ENCODE peak calls at places on chromosomes 13 and 19, in four cellular contexts. H is GM12878, X is K562, G is HepG2. M is an unnamed sample.

GRCh38 chr19:33627962-33628839 is 6.4 kb downstream of the CHST8 start:
- DNase-seq in X (no peak), G (no peak), H (no peak), M (no peak)

GRCh38 chr13:42064259-42064658 is 15.8 kb downstream of the DGKH start:
- DNase-seq in H (no peak), G (no peak), X (no peak), M (no peak)

GRCh38 chr13:21061077-21061945 is at the start of gene LATS2:
- DNase-seq in X (peak; percentile 88), G (peak; percentile 87), H (peak; percentile 33), M (peak; percentile 80)

GRCh38 chr19:19321143-19321577 is 531 bp downstream of the MAU2 start:
- DNase-seq in H (no peak), G (peak; percentile 55), X (peak; percentile 45), M (no peak)

GRCh38 chr19:55173717-55174409 is 6.2 kb downstream of the SYT5 start:
- DNase-seq in X (peak; percentile 94), H (no peak), G (peak; percentile 39), M (peak; percentile 83)

GRCh38 chr13:50990540-50991506 is 81.2 kb downstream of the RNASEH2B start:
- DNase-seq in G (no peak), X (peak; percentile 7), H (no peak), M (peak; percentile 20)

GRCh38 chr19:40530091-40530901 is 46.4 kb upstream of the SHKBP1 start:
- DNase-seq in G (no peak), X (peak; percentile 73), H (no peak), M (peak; percentile 74)

GRCh38 chr19:45577111-45577905 is 7.3 kb downstream of the OPA3 start:
- DNase-seq in G (peak; percentile 86), H (no peak), X (peak; percentile 43), M (no peak)

GRCh38 chr19:6802336-6803035 is 30.0 kb downstream of the VAV1 start:
- DNase-seq in G (no peak), X (peak; percentile 47), H (peak; percentile 78), M (no peak)

GRCh38 chr13:70987043-70987442 is 878.8 kb upstream of the KLHL1 start:
- DNase-seq in G (no peak), X (no peak), H (no peak), M (no peak)

GRCh38 chr13:107866007-107866665 is 349.2 kb downstream of the LIG4 start:
- DNase-seq in X (peak; percentile 63), H (no peak), G (no peak), M (no peak)

GRCh38 chr13:31207630-31208549 is 8.1 kb downstream of the B3GLCT start:
- DNase-seq in X (no peak), H (no peak), G (no peak), M (no peak)

GRCh38 chr13:91280806-91281205 is 66.7 kb upstream of the MIR17HG start:
- DNase-seq in H (no peak), G (no peak), X (peak; percentile 25), M (no peak)

GRCh38 chr13:41563501-41564001 is 106.2 kb downstream of the RGCC start:
- DNase-seq in G (peak; percentile 57), X (no peak), H (no peak), M (no peak)

GRCh38 chr13:110226051-110226562 is 80.8 kb downstream of the COL4A1 start:
- DNase-seq in X (no peak), H (no peak), G (no peak), M (no peak)

GRCh38 chr13:76708138-76708537 is 178.1 kb downstream of the KCTD12 start:
- DNase-seq in X (no peak), H (no peak), G (no peak), M (no peak)

GRCh38 chr13:59088716-59089115 is 1075.0 kb downstream of the DIAPH3 start:
- DNase-seq in X (no peak), G (no peak), H (no peak), M (no peak)

GRCh38 chr19:57907394-57907793 is 9.0 kb downstream of the ZNF417 start:
- DNase-seq in G (no peak), X (no peak), H (no peak), M (no peak)

GRCh38 chr19:57905258-57905657 is 11.1 kb downstream of the ZNF417 start:
- DNase-seq in G (no peak), H (no peak), X (no peak), M (no peak)

DNA sequence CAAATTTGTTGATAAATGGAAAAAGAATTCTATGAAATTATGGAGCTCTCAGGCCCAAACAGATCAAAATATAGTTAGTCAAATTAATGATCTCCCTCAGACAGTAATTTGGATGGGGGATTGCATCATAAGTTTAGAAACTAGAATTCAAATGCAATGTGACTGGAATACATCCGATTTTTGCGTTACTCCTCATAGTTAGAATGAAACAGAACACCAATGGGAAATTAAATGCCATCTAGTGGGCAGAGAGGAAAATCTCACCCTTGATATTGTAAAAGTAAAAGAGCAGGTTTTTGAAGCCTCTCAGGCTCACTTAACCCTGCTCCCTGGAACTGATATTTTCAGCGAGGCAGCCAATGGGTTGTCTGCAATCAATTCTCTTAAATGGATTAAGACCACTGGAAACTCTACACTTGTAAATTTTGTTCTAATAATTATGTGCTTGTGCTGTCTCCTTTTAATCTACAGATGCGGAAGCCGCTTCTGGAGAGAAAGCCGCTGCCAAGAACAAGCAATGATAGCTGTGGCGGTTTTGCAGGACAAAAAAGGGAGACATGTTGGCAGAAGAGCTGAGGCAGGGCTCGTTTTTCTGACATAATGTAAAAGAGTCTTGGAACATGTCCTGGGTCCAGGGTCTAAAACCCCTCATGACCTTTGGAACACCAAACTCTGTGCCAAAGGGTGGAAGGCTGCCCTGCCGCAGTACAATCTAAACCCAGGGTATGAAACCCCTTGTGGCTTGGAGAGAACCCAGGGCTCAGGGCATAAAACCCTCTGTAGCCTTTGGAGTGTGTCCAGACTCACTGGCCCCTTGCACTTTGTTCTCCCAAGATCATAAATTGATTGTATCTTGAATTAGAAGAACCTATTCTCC is 12.9 kb downstream of the ZNF417 start:
- DNase-seq in X (peak; percentile 12), G (peak; percentile 40), H (no peak), M (no peak)
- TF ChIP-seq SP1 in X (no peak), G (no peak), H (no peak), M (no peak)

GRCh38 chr19:42178791-42179500 is 38.5 kb downstream of the DEDD2 start:
- DNase-seq in H (no peak), G (no peak), X (peak; percentile 37), M (peak; percentile 52)
- TF ChIP-seq FOXM1 in H (no peak), G (no peak), X (no peak), M (no peak)

GRCh38 chr13:46342538-46342937 is 44.5 kb downstream of the RUBCNL start:
- DNase-seq in G (no peak), X (no peak), H (no peak), M (no peak)

GRCh38 chr13:46340631-46341111 is 46.4 kb downstream of the RUBCNL start:
- DNase-seq in H (no peak), G (no peak), X (no peak), M (no peak)

GRCh38 chr13:46343279-46343949 is 43.6 kb downstream of the RUBCNL start:
- DNase-seq in H (no peak), X (peak; percentile 60), G (no peak), M (no peak)

GRCh38 chr13:46341112-46341711 is 45.8 kb downstream of the RUBCNL start:
- DNase-seq in G (no peak), X (no peak), H (peak; percentile 51), M (no peak)

DNA sequence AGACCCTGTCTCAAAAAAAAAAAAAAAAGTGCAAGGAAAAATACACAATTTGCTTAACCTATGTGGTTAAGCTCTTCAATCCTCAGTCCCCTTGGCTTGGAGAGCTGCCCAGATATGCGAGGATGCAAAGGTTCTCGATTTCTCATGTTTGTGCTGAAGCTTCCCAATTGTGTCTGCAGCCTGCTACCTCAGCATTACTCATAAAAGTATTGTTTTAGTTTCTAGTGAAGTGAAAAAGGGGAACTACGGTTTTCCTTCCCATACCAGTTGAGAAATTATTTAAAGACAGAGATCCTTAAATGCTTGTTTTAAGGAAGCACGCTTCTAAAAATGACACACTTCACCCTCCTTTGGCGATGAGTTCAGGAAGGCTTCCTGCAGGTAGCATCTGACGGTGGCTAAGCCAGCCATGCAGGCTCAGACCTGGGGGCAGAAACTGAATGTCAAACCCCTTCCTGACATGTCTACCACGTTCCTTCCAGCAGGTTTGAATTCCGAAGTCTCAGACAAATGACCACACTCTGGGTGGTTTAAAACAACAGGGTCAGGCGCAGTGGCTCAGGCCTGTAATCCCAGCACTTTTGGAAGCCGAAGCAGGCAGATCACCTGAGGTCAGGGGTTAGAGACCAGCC is 47.9 kb downstream of the RUBCNL start:
- DNase-seq in X (no peak), G (no peak), H (peak; percentile 59), M (no peak)
- TF ChIP-seq SP1 in X (no peak), G (no peak), H (no peak), M (no peak)

GRCh38 chr19:47637550-47637949 is 28.6 kb downstream of the BICRA start:
- DNase-seq in H (no peak), X (no peak), G (no peak), M (no peak)
- TF ChIP-seq FOXM1 in H (no peak), X (no peak), G (no peak), M (no peak)

GRCh38 chr13:40527914-40528313 is 138.5 kb downstream of the FOXO1 start:
- DNase-seq in X (no peak), G (no peak), H (no peak), M (no peak)
- TF ChIP-seq SP1 in X (no peak), G (no peak), H (no peak), M (no peak)

M was measured in HEK293T.